ENCODE peak calls at places on chromosomes 12 and 14, in five cellular contexts. O, H, Y, Z and R are unnamed samples.

GRCh38 chr12:89988156-89988555 is 279.5 kb upstream of the ATP2B1 start:
- DNase-seq in O (no peak), H (no peak), Y (no peak), Z (no peak), R (no peak)

GRCh38 chr14:73344304-73344703 is 107.0 kb downstream of the PAPLN start:
- DNase-seq in O (no peak), H (no peak), Y (peak), Z (no peak), R (no peak)

GRCh38 chr14:101230851-101231550 is 327.5 kb upstream of the RTL1 start:
- DNase-seq in O (no peak), H (no peak), Y (no peak), Z (no peak), R (no peak)

GRCh38 chr12:93713800-93714199 is 36.6 kb downstream of the CRADD start:
- DNase-seq in O (no peak), H (no peak), Y (no peak), Z (no peak), R (no peak)

GRCh38 chr14:56952766-56953473 is 142.6 kb upstream of the OTX2 start:
- DNase-seq in O (no peak), H (no peak), Y (no peak), Z (no peak), R (no peak)

GRCh38 chr12:57116580-57117281 is 5.6 kb upstream of the STAT6 start:
- DNase-seq in O (no peak), H (no peak), Y (no peak), Z (no peak), R (no peak)

GRCh38 chr14:73725116-73726024 is 11.2 kb upstream of the PNMA1 start:
- DNase-seq in O (no peak), H (no peak), Y (no peak), Z (no peak), R (no peak)

GRCh38 chr12:109900752-109901580 is 892 bp downstream of the TCHP start:
- DNase-seq in O (peak), H (peak), Y (peak), Z (peak), R (no peak)

GRCh38 chr12:1796515-1797010 is 23.8 kb upstream of the LRTM2 start:
- DNase-seq in O (no peak), H (no peak), Y (no peak), Z (no peak), R (no peak)

GRCh38 chr12:19846561-19846960 is 407.3 kb downstream of the AEBP2 start:
- DNase-seq in O (no peak), H (no peak), Y (no peak), Z (peak), R (no peak)

GRCh38 chr12:96343347-96343954 is 56.8 kb downstream of the CDK17 start:
- DNase-seq in O (no peak), H (no peak), Y (no peak), Z (no peak), R (no peak)

GRCh38 chr12:130007771-130008170 is 103.9 kb upstream of the TMEM132D start:
- DNase-seq in O (no peak), H (no peak), Y (no peak), Z (no peak), R (no peak)

GRCh38 chr12:4015225-4016076 is 142.3 kb upstream of the PARP11 start:
- DNase-seq in O (no peak), H (no peak), Y (no peak), Z (no peak), R (no peak)

GRCh38 chr12:96861656-96862055 is 45.4 kb upstream of the NEDD1 start:
- DNase-seq in O (no peak), H (no peak), Y (no peak), Z (no peak), R (no peak)

GRCh38 chr14:86310148-86310547 is 780.2 kb downstream of the FLRT2 start:
- DNase-seq in O (no peak), H (no peak), Y (no peak), Z (no peak), R (no peak)

GRCh38 chr12:3931206-3931605 is 58.0 kb upstream of the PARP11 start:
- DNase-seq in O (no peak), H (no peak), Y (no peak), Z (no peak), R (no peak)

GRCh38 chr14:93150227-93151206 is 34.2 kb downstream of the MOAP1 start:
- DNase-seq in O (no peak), H (no peak), Y (no peak), Z (no peak), R (no peak)

GRCh38 chr14:61433822-61434221 is 112.4 kb downstream of the PRKCH start:
- DNase-seq in O (no peak), H (no peak), Y (no peak), Z (no peak), R (no peak)

GRCh38 chr12:130334937-130335336 is 2.8 kb upstream of the PIWIL1 start:
- DNase-seq in O (no peak), H (no peak), Y (no peak), Z (no peak), R (no peak)

GRCh38 chr14:42480235-42480634 is 873.6 kb downstream of the LRFN5 start:
- DNase-seq in O (no peak), H (no peak), Y (no peak), Z (no peak), R (no peak)

GRCh38 chr12:105330938-105331804 is 680 bp downstream of the C12orf75 start:
- DNase-seq in O (no peak), H (peak), Y (peak), Z (no peak), R (peak)

GRCh38 chr14:104202259-104203070 is 64.1 kb downstream of the KIF26A start:
- DNase-seq in O (no peak), H (no peak), Y (peak), Z (no peak), R (no peak)

GRCh38 chr14:59585891-59586554 is 9.4 kb upstream of the CCDC175 start:
- DNase-seq in O (no peak), H (no peak), Y (no peak), Z (peak), R (no peak)

GRCh38 chr12:106248849-106249371 is 1.1 kb upstream of the CKAP4 start:
- DNase-seq in O (no peak), H (no peak), Y (no peak), Z (no peak), R (peak)

GRCh38 chr12:2454778-2455177 is 340.0 kb upstream of the FKBP4 start:
- DNase-seq in O (no peak), H (no peak), Y (no peak), Z (no peak), R (no peak)

GRCh38 chr14:21070083-21070609 is at the start of gene ARHGEF40:
- DNase-seq in O (peak), H (peak), Y (peak), Z (peak), R (peak)